ENCODE peak calls at places on chromosomes 12 and 14, in eight cellular contexts. W is foreskin keratinocyte, S is Ammon's horn, V is coronary artery, D is cerebellar cortex, J is tibial artery, F is activated B cell treated with CpG ODN at 0.5 μM for 24 hours, R is lung. Q is an unnamed sample.
A peak's percentile ranks its signal among the peaks of the same experiment; 100 is the strongest.

GRCh38 chr14:58298880-58299664 is 717 bp downstream of the ARID4A start:
- DNase-seq in V (peak; percentile 79), S (peak; percentile 45), W (no peak), R (peak; percentile 33), D (no peak), J (peak; percentile 69), F (peak; percentile 61), Q (peak; percentile 21)

GRCh38 chr12:126588586-126589249 is 1523.5 kb downstream of the AACS start:
- DNase-seq in F (no peak), D (no peak), J (no peak), R (no peak), S (no peak), V (no peak), W (no peak), Q (no peak)

GRCh38 chr14:22536853-22537338 is 52.1 kb downstream of the DAD1 start:
- DNase-seq in D (no peak), V (no peak), J (peak; percentile 88), R (peak; percentile 74), F (no peak), S (peak; percentile 21), W (peak; percentile 91), Q (no peak)

GRCh38 chr12:58566599-58566998 is 353.7 kb downstream of the LRIG3 start:
- DNase-seq in J (no peak), S (no peak), W (no peak), V (no peak), R (no peak), F (no peak), D (no peak), Q (no peak)

GRCh38 chr12:123813349-123813748 is 51.2 kb downstream of the DNAH10 start:
- DNase-seq in W (no peak), S (no peak), F (no peak), R (no peak), V (no peak), D (no peak), J (no peak), Q (no peak)

GRCh38 chr12:100267603-100268281 is 765 bp downstream of the SCYL2 start:
- DNase-seq in D (peak; percentile 23), V (no peak), W (no peak), F (no peak), J (no peak), S (peak; percentile 6), R (peak; percentile 35), Q (peak; percentile 31)

GRCh38 chr12:15728118-15728598 is 61.0 kb downstream of the EPS8 start:
- DNase-seq in J (no peak), W (no peak), R (no peak), V (no peak), D (no peak), F (no peak), S (no peak), Q (no peak)

GRCh38 chr12:79959484-79959883 is 24.6 kb upstream of the PPP1R12A start:
- DNase-seq in V (no peak), J (no peak), F (no peak), D (no peak), W (no peak), R (no peak), S (peak; percentile 49), Q (peak; percentile 6)

GRCh38 chr14:90438841-90439240 is 42.0 kb downstream of the CALM1 start:
- DNase-seq in J (no peak), D (no peak), R (no peak), F (no peak), W (no peak), V (no peak), S (no peak), Q (no peak)

GRCh38 chr12:32877670-32878459 is 18.7 kb downstream of the PKP2 start:
- DNase-seq in F (no peak), R (no peak), S (peak; percentile 85), V (no peak), D (peak; percentile 93), J (no peak), W (no peak), Q (peak; percentile 95)

GRCh38 chr14:33555710-33556350 is 395.0 kb downstream of the EGLN3 start:
- DNase-seq in W (no peak), F (no peak), D (no peak), R (no peak), S (no peak), J (no peak), V (no peak), Q (no peak)

GRCh38 chr14:56874375-56874774 is 64.1 kb upstream of the OTX2 start:
- DNase-seq in R (no peak), V (no peak), W (no peak), F (no peak), D (peak; percentile 53), J (no peak), S (no peak), Q (no peak)

GRCh38 chr12:58633479-58633878 is 286.8 kb downstream of the LRIG3 start:
- DNase-seq in R (no peak), J (no peak), W (no peak), V (no peak), D (no peak), S (no peak), F (no peak), Q (no peak)

GRCh38 chr14:41925409-41925808 is 318.7 kb downstream of the LRFN5 start:
- DNase-seq in V (no peak), W (no peak), D (peak; percentile 16), R (no peak), F (no peak), S (peak; percentile 55), J (no peak), Q (peak; percentile 20)

GRCh38 chr12:57268264-57268663 is 17.3 kb upstream of the STAC3 start:
- DNase-seq in F (no peak), R (no peak), V (no peak), S (no peak), J (no peak), D (no peak), W (no peak), Q (no peak)

GRCh38 chr12:66188584-66189475 is at the start of gene IRAK3:
- DNase-seq in R (peak; percentile 89), W (no peak), D (no peak), S (peak; percentile 59), F (peak; percentile 48), J (peak; percentile 93), V (peak; percentile 94), Q (no peak)

GRCh38 chr12:1796515-1797010 is 23.8 kb upstream of the LRTM2 start:
- DNase-seq in W (no peak), V (peak; percentile 78), J (peak; percentile 72), D (no peak), S (no peak), F (peak; percentile 60), R (no peak), Q (no peak)

GRCh38 chr12:13436696-13437391 is 240.3 kb downstream of the EMP1 start:
- DNase-seq in R (no peak), V (no peak), J (no peak), S (no peak), D (no peak), W (no peak), F (no peak), Q (no peak)

GRCh38 chr12:30515351-30515750 is 180.3 kb downstream of the IPO8 start:
- DNase-seq in V (no peak), J (no peak), R (no peak), W (no peak), D (peak; percentile 8), F (no peak), S (peak; percentile 25), Q (peak; percentile 6)

GRCh38 chr12:56159482-56160105 is 1.4 kb downstream of the MYL6 start:
- DNase-seq in V (no peak), W (no peak), J (no peak), R (no peak), D (no peak), S (no peak), F (no peak), Q (no peak)

GRCh38 chr12:20931894-20932293 is 121.4 kb downstream of the SLCO1B3 start:
- DNase-seq in F (no peak), D (no peak), R (no peak), S (no peak), J (no peak), W (no peak), V (no peak), Q (no peak)

GRCh38 chr12:49261726-49262125 is 3.2 kb upstream of the TUBA1C start:
- DNase-seq in R (no peak), J (no peak), F (no peak), S (no peak), V (no peak), D (no peak), W (no peak), Q (no peak)

GRCh38 chr12:51814311-51815088 is 34.0 kb downstream of the FIGNL2 start:
- DNase-seq in W (no peak), F (peak; percentile 64), S (peak; percentile 77), R (peak; percentile 65), J (peak; percentile 76), D (no peak), V (no peak), Q (peak; percentile 51)

GRCh38 chr12:57057037-57057436 is 7.1 kb upstream of the MYO1A start:
- DNase-seq in R (no peak), S (no peak), J (no peak), D (no peak), W (no peak), V (no peak), F (no peak), Q (no peak)

GRCh38 chr14:82422186-82422585 is 888.5 kb upstream of the SEL1L start:
- DNase-seq in D (peak; percentile 77), W (no peak), V (no peak), R (no peak), S (peak; percentile 16), F (no peak), J (no peak), Q (peak; percentile 81)

GRCh38 chr14:99069946-99070345 is 202.1 kb downstream of the BCL11B start:
- DNase-seq in W (no peak), V (no peak), R (no peak), F (no peak), J (no peak), D (no peak), S (no peak), Q (no peak)

GRCh38 chr12:119544780-119545625 is 48.6 kb upstream of the TMEM233 start:
- DNase-seq in S (peak; percentile 82), D (peak; percentile 76), W (peak; percentile 12), J (peak; percentile 66), V (no peak), R (peak; percentile 63), F (no peak), Q (peak; percentile 76)

GRCh38 chr14:68784298-68784910 is 8.5 kb downstream of the ZFP36L1 start:
- DNase-seq in J (no peak), V (peak; percentile 74), W (no peak), S (no peak), R (no peak), D (peak; percentile 24), F (peak; percentile 60), Q (no peak)

GRCh38 chr12:50241178-50241577 is 42.1 kb downstream of the LIMA1 start:
- DNase-seq in R (no peak), J (no peak), D (no peak), S (no peak), W (no peak), F (no peak), V (no peak), Q (no peak)

GRCh38 chr12:94813314-94813713 is 163.0 kb upstream of the TMCC3 start:
- DNase-seq in S (no peak), D (no peak), R (no peak), W (no peak), F (no peak), J (no peak), V (no peak), Q (no peak)

GRCh38 chr14:100822921-100823320 is 3.0 kb upstream of the MEG3 start:
- DNase-seq in D (no peak), S (no peak), F (no peak), V (no peak), J (no peak), W (no peak), R (no peak), Q (no peak)

GRCh38 chr14:61433169-61433568 is 111.8 kb downstream of the PRKCH start:
- DNase-seq in S (no peak), D (no peak), W (no peak), R (no peak), V (no peak), J (no peak), F (no peak), Q (no peak)